ENCODE peak calls at places on chromosomes 5 and 9, in five cellular contexts. T, X, O, K and G are unnamed samples.

GRCh38 chr9:130122465-130122864 is 49.7 kb upstream of the NCS1 start:
- DNase-seq in T (no peak), X (no peak), O (no peak), K (no peak), G (no peak)

GRCh38 chr9:136460772-136461325 is 21.2 kb upstream of the INPP5E start:
- DNase-seq in T (no peak), X (no peak), O (no peak), K (no peak), G (no peak)

GRCh38 chr9:129486496-129487306 is 134.2 kb downstream of the C9orf50 start:
- DNase-seq in T (no peak), X (no peak), O (no peak), K (no peak), G (peak)

GRCh38 chr5:119218830-119219782 is 136.7 kb upstream of the TNFAIP8 start:
- DNase-seq in T (no peak), X (no peak), O (no peak), K (no peak), G (peak)

GRCh38 chr5:14165375-14166091 is 22.4 kb downstream of the TRIO start:
- DNase-seq in T (no peak), X (no peak), O (peak), K (no peak), G (peak)

GRCh38 chr5:52840286-52841050 is 52.8 kb downstream of the ITGA1 start:
- DNase-seq in T (no peak), X (peak), O (no peak), K (no peak), G (peak)

GRCh38 chr5:89929173-89929572 is 480.4 kb downstream of the CETN3 start:
- DNase-seq in T (no peak), X (no peak), O (no peak), K (no peak), G (no peak)

GRCh38 chr9:17065062-17065461 is 69.8 kb upstream of the CNTLN start:
- DNase-seq in T (no peak), X (no peak), O (no peak), K (no peak), G (no peak)